ENCODE peak calls at places on chromosome 2, in ten cellular contexts. T is mesendoderm; Z is glutamatergic neuron; Y is stimulated activated CD8-positive, alpha-beta memory T cell treated with anti-CD3 and anti-CD28 coated beads, Interleukin-4, amount 100 ng/mL, for 4 hours; G is mesenchymal stem cell; R is Jurkat, Clone E6-1; U is brain microvascular endothelial cell; B is fibroblast of mammary gland; M is spleen; Q is neural progenitor cell. N is an unnamed sample.

GRCh38 chr2:219245148-219245898 is at the start of the genes GLB1L and STK16:
- DNase-seq in B (peak), R (peak), Z (peak), Y (peak), U (peak), M (peak), G (peak), T (peak), Q (peak), N (peak)

GRCh38 chr2:36820942-36821605 is 124.6 kb downstream of the VIT start:
- DNase-seq in T (no peak), G (no peak), Q (no peak), B (no peak), U (no peak), R (no peak), M (no peak), Y (no peak), Z (no peak), N (no peak)

GRCh38 chr2:115738138-115738537 is 1295.7 kb downstream of the DPP10 start:
- DNase-seq in Z (no peak), B (no peak), Y (no peak), T (no peak), G (no peak), Q (no peak), R (no peak), M (no peak), U (no peak), N (no peak)

GRCh38 chr2:204027105-204027504 is 90.5 kb downstream of the ICOS start:
- DNase-seq in Q (no peak), U (peak), M (no peak), R (peak), Z (no peak), B (peak), Y (no peak), G (no peak), T (no peak), N (peak)

GRCh38 chr2:144629937-144630336 is 110.0 kb upstream of the ZEB2 start:
- DNase-seq in Y (no peak), M (no peak), B (no peak), G (no peak), R (no peak), T (no peak), Q (no peak), U (no peak), Z (no peak), N (no peak)

GRCh38 chr2:67825476-67825875 is 237.3 kb downstream of the C1D start:
- DNase-seq in R (no peak), B (peak), M (no peak), Z (no peak), T (no peak), Y (no peak), U (no peak), G (peak), Q (no peak), N (peak)

GRCh38 chr2:26503238-26503880 is 25.4 kb upstream of the OTOF start:
- DNase-seq in Y (peak), Z (peak), U (peak), T (peak), M (peak), G (peak), R (peak), B (peak), Q (peak), N (peak)

GRCh38 chr2:98656800-98657199 is 48.4 kb downstream of the UNC50 start:
- DNase-seq in Y (no peak), Z (no peak), U (no peak), G (no peak), R (peak), T (no peak), M (no peak), Q (no peak), B (no peak), N (no peak)

GRCh38 chr2:1975060-1975459 is 230.7 kb upstream of the PXDN start:
- DNase-seq in T (no peak), G (no peak), R (no peak), Z (no peak), B (no peak), Y (no peak), M (no peak), U (no peak), Q (no peak), N (no peak)

GRCh38 chr2:241933175-241933911 is 63.8 kb downstream of the RTP5 start:
- DNase-seq in T (no peak), Y (no peak), R (peak), Z (no peak), B (peak), M (no peak), Q (peak), U (peak), G (peak), N (peak)

N was measured in amniotic epithelial cell.